ENCODE peak calls at places on chromosome 2, in seven cellular contexts. K, I, G, B, S, T and V are unnamed samples.

GRCh38 chr2:128317186-128317897 is 1.3 kb downstream of the HS6ST1 start:
- DNase-seq in K (no peak), B (no peak), I (peak), S (no peak), G (no peak), T (peak), V (no peak)

GRCh38 chr2:33322099-33322498 is 154.3 kb upstream of the RASGRP3 start:
- DNase-seq in B (no peak), S (peak), K (peak), G (no peak), T (no peak), I (peak), V (peak)

GRCh38 chr2:80642465-80642864 is 337.9 kb upstream of the LRRTM1 start:
- DNase-seq in I (no peak), G (no peak), T (no peak), B (no peak), K (no peak), S (no peak), V (no peak)

GRCh38 chr2:125095826-125096225 is 1070.7 kb downstream of the CNTNAP5 start:
- DNase-seq in T (no peak), S (no peak), G (no peak), B (no peak), I (no peak), K (no peak), V (no peak)

GRCh38 chr2:161586517-161587167 is 37.6 kb upstream of the SLC4A10 start:
- DNase-seq in S (peak), T (no peak), I (peak), B (no peak), G (no peak), K (peak), V (peak)

GRCh38 chr2:44351088-44351487 is 10.2 kb downstream of the PREPL start:
- DNase-seq in G (no peak), I (no peak), T (no peak), K (peak), B (no peak), S (peak), V (peak)

GRCh38 chr2:175462246-175462645 is 280.7 kb upstream of the ATP5MC3 start:
- DNase-seq in I (no peak), T (no peak), B (no peak), K (no peak), G (no peak), S (no peak), V (no peak)

GRCh38 chr2:27095745-27096651 is 9.4 kb downstream of the KHK start:
- DNase-seq in B (peak), G (no peak), K (peak), I (peak), S (peak), T (peak), V (peak)

GRCh38 chr2:217887841-217888665 is 114.7 kb downstream of the TNS1 start:
- DNase-seq in B (peak), K (peak), I (no peak), S (no peak), G (no peak), T (no peak), V (no peak)

GRCh38 chr2:26702025-26702424 is 9.5 kb downstream of the KCNK3 start:
- DNase-seq in T (no peak), K (no peak), S (no peak), G (no peak), I (peak), B (no peak), V (no peak)

GRCh38 chr2:20525041-20526035 is 78.5 kb downstream of the RHOB start:
- DNase-seq in S (peak), T (peak), G (no peak), B (peak), I (no peak), K (peak), V (peak)

GRCh38 chr2:196711625-196712024 is 72.1 kb downstream of the CCDC150 start:
- DNase-seq in G (no peak), B (no peak), S (no peak), T (no peak), I (no peak), K (no peak), V (no peak)

GRCh38 chr2:42297322-42297936 is 63.6 kb downstream of the COX7A2L start:
- DNase-seq in S (no peak), T (no peak), K (no peak), I (no peak), B (no peak), G (no peak), V (no peak)

GRCh38 chr2:10009811-10010781 is 33.3 kb upstream of the KLF11 start:
- DNase-seq in I (no peak), K (peak), S (peak), B (peak), G (no peak), T (peak), V (peak)

GRCh38 chr2:195575879-195576391 is 81.1 kb upstream of the SLC39A10 start:
- DNase-seq in I (no peak), S (peak), B (no peak), G (no peak), K (peak), T (no peak), V (peak)

GRCh38 chr2:231017250-231017636 is 20.1 kb upstream of the C2orf72 start:
- DNase-seq in I (no peak), B (no peak), G (no peak), T (no peak), S (no peak), K (no peak), V (no peak)

GRCh38 chr2:32129086-32129485 is 36.6 kb upstream of the SLC30A6 start:
- DNase-seq in T (no peak), I (no peak), K (no peak), B (no peak), S (no peak), G (no peak), V (no peak)

GRCh38 chr2:240319221-240319854 is 116.1 kb upstream of the GPC1 start:
- DNase-seq in G (no peak), S (no peak), I (no peak), K (peak), T (no peak), B (no peak), V (no peak)

GRCh38 chr2:85312404-85312803 is 15.4 kb downstream of the TGOLN2 start:
- DNase-seq in K (peak), S (peak), T (no peak), B (no peak), G (no peak), I (no peak), V (peak)

GRCh38 chr2:195498839-195499490 is 158.1 kb upstream of the SLC39A10 start:
- DNase-seq in K (peak), S (peak), G (no peak), T (no peak), B (no peak), I (no peak), V (peak)

GRCh38 chr2:68218343-68218901 is 33.9 kb downstream of the PPP3R1 start:
- DNase-seq in G (no peak), K (no peak), T (no peak), I (no peak), B (no peak), S (no peak), V (no peak)

GRCh38 chr2:218074031-218074430 is 5.0 kb downstream of the RUFY4 start:
- DNase-seq in G (no peak), I (peak), K (peak), S (peak), B (no peak), T (peak), V (no peak)

GRCh38 chr2:1618191-1618961 is 125.9 kb downstream of the PXDN start:
- DNase-seq in G (no peak), S (no peak), I (no peak), T (no peak), B (no peak), K (no peak), V (no peak)

GRCh38 chr2:213219816-213220215 is 64.4 kb upstream of the SPAG16 start:
- DNase-seq in K (no peak), S (peak), T (no peak), B (no peak), I (no peak), G (no peak), V (peak)

GRCh38 chr2:18066894-18067293 is 188.4 kb downstream of the KCNS3 start:
- DNase-seq in G (no peak), B (no peak), K (no peak), I (no peak), S (peak), T (no peak), V (no peak)

GRCh38 chr2:42944744-42945415 is 152.5 kb upstream of the HAAO start:
- DNase-seq in S (peak), B (no peak), T (no peak), K (peak), G (no peak), I (no peak), V (no peak)

GRCh38 chr2:29839306-29839705 is 82.1 kb downstream of the ALK start:
- DNase-seq in K (no peak), I (no peak), G (no peak), S (no peak), T (no peak), B (no peak), V (no peak)

GRCh38 chr2:29844713-29845320 is 76.6 kb downstream of the ALK start:
- DNase-seq in B (no peak), I (no peak), K (no peak), S (no peak), T (no peak), G (no peak), V (peak)

GRCh38 chr2:29837925-29838324 is 83.5 kb downstream of the ALK start:
- DNase-seq in T (no peak), G (no peak), S (no peak), B (no peak), I (no peak), K (no peak), V (no peak)

GRCh38 chr2:29841386-29842004 is 79.9 kb downstream of the ALK start:
- DNase-seq in K (peak), T (no peak), G (no peak), B (no peak), S (peak), I (peak), V (peak)
- TF ChIP-seq CTCF in K (peak), T (peak), G (peak), B (peak), S (peak), I (peak), V (peak)

DNA sequence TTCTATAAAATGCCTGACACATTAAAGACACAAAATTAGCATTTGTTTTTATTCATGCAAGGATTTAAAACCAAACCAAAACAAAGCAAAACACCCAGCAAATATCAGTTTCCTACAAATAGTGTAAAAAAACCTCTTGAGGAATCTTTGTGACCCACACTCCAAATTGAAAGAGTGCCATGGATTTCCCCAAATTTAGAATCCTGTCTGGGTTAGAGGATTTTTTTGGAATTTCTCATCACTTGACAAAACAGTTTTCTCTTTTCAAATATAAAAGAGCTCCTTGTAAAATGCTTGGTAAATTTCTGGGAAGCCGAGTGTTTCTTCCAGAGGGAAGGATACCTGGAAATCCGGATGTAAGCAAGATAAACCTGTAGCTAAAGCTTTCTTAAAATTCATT is 1.7 kb upstream of the FN1 start:
- DNase-seq in I (no peak), T (no peak), G (no peak), S (peak), B (no peak), K (peak), V (peak)
- H3K4me3 ChIP-seq in I (no peak), T (no peak), G (no peak), S (peak), B (no peak), K (peak), V (no peak)

DNA sequence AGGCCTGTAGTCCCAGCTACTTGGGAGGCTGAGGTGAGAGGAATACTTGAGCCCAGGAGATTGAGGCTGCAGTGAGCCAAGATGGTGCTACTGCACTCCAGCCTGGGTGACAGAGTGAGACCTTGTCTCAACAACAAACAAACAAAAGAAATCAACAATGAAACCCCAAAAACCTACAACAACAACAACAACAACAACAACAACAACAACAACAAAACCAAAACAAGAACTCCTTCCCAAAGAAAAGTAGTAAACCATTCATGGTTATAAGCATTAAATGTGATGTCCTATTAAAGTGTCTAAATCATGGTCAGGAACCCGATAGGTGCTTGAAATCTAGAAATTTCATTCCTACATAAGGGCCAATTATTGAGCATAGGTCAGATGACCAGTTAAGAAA is 13.5 kb upstream of the IL1R1 start:
- DNase-seq in T (no peak), S (no peak), K (no peak), B (no peak), I (no peak), G (no peak), V (no peak)
- TF ChIP-seq CTCF in T (no peak), S (no peak), K (no peak), B (no peak), I (no peak), G (no peak), V (no peak)

GRCh38 chr2:206213514-206213845 is 53.8 kb downstream of the EEF1B2 start:
- DNase-seq in T (no peak), I (no peak), K (no peak), B (no peak), S (no peak), G (no peak), V (no peak)
- H3K4me3 ChIP-seq in T (no peak), I (no peak), K (peak), B (no peak), S (peak), G (peak), V (peak)

DNA sequence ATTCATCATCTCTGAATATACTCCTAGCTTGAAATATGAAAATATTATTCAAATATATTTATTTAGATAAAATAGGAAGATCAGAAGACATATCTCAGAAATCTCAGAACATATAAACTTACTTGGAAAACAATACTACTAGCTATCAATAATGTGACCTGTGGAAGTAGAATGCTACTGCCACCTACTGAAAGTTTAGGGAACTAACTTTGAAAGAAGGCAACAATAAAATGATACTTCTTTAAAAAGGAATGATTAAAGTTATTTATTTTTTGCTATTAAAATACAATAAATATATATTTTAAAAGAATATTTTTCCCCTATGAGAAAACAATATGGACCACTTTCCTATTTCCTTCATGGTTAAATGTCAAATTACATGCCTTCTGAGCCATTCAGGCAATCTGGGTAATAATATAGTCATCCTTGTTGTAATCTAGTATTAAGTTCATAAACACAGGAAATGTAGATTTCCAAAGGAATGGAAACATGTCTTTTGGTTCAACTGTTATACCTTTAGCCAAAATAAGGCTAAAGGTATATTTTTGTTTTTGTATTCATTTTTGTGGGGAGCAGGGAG is 26.0 kb downstream of the ACADL start:
- DNase-seq in B (no peak), S (peak), I (peak), K (peak), G (no peak), T (no peak), V (peak)
- TF ChIP-seq CTCF in B (peak), S (peak), I (peak), K (peak), G (peak), T (peak), V (peak)

DNA sequence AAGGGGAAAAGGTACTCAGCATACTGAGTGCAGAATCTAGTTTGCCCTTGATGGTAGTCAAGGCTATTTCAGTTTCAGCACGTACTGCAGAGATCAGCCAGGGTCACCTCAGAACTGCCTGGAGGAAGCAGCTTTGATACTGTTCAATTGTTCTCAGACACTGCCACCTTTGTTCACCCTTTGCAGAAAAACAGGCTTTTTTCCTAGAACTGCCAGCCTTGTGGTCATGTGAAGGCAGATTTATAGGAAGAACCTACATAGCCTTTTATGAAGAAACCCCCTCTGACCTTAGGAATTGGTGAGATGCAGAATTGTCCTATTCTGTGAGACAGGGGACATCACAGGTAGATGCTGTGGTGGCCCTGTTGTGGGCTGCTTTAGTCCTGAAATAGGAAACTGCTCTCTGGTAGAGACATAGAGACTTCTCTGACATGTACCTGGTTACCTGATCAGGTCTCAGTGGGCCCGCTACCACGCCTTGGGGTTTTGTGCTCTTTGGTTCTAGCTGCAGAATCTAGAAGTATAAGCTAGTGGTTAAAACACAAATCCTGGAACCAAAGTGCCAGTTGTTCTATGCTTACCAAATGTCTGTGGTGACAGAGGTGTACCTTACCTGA is 206.6 kb downstream of the AGPS start:
- DNase-seq in B (no peak), S (no peak), I (no peak), K (no peak), T (no peak), G (no peak), V (no peak)
- H3K4me3 ChIP-seq in B (no peak), S (no peak), I (no peak), K (no peak), T (no peak), G (no peak), V (no peak)

GRCh38 chr2:137658433-137658832 is 305.8 kb upstream of the HNMT start:
- DNase-seq in G (no peak), S (no peak), K (no peak), I (no peak), B (no peak), T (no peak), V (no peak)

GRCh38 chr2:137655812-137656211 is 308.5 kb upstream of the HNMT start:
- DNase-seq in S (no peak), K (no peak), B (no peak), G (no peak), T (no peak), I (no peak), V (no peak)

GRCh38 chr2:137654046-137654445 is 310.2 kb upstream of the HNMT start:
- DNase-seq in K (no peak), B (no peak), G (no peak), I (no peak), T (no peak), S (no peak), V (no peak)

DNA sequence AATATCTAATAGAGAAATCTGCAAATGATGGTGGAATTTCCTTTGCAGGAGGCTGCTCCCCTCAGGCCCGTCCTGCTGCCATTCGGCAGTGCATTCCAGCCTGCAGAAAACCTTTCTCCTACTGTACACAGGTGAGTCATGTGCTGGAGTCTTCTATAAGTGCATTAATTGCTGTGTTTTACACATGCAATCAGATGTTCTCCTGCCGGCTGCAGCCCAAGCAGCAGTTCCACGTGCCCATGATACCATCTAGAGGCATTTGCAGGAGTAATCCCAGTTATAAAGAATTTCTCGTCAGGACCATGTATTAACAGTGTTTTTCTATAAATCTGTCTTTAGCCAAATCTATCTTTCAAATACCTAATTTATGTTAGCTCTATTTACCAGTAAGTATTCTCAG is 304.7 kb upstream of the HNMT start:
- DNase-seq in G (peak), S (peak), B (no peak), K (no peak), I (no peak), T (no peak), V (no peak)
- TF ChIP-seq CTCF in G (peak), S (no peak), B (no peak), K (no peak), I (no peak), T (no peak), V (no peak)

GRCh38 chr2:182558564-182558963 is 131.7 kb upstream of the PDE1A start:
- DNase-seq in G (no peak), K (no peak), S (no peak), B (no peak), T (no peak), I (no peak), V (no peak)
- H3K4me3 ChIP-seq in G (no peak), K (no peak), S (no peak), B (no peak), T (no peak), I (no peak), V (no peak)

GRCh38 chr2:8957593-8957992 is 45.9 kb downstream of the MBOAT2 start:
- DNase-seq in I (no peak), T (no peak), S (no peak), G (no peak), B (no peak), K (no peak), V (peak)

GRCh38 chr2:8954990-8955389 is 48.5 kb downstream of the MBOAT2 start:
- DNase-seq in I (no peak), T (no peak), K (no peak), B (no peak), S (no peak), G (no peak), V (no peak)

GRCh38 chr2:8953525-8953924 is 50.0 kb downstream of the MBOAT2 start:
- DNase-seq in K (no peak), T (no peak), B (no peak), I (no peak), S (no peak), G (no peak), V (no peak)

GRCh38 chr2:8956789-8957188 is 46.7 kb downstream of the MBOAT2 start:
- DNase-seq in B (no peak), G (no peak), K (no peak), T (no peak), I (no peak), S (no peak), V (no peak)
- TF ChIP-seq CTCF in B (no peak), G (no peak), K (peak), T (no peak), I (peak), S (peak), V (no peak)

GRCh38 chr2:238286551-238286950 is 1.9 kb downstream of the PER2 start:
- DNase-seq in S (peak), K (peak), B (peak), T (peak), G (no peak), I (no peak), V (peak)
- H3K4me3 ChIP-seq in S (peak), K (no peak), B (no peak), T (peak), G (no peak), I (no peak), V (no peak)